ENCODE peak calls at places on chromosome 16, in ten cellular contexts. One of them, this sample, is unnamed.
A peak's percentile ranks its signal among the peaks of the same experiment; 100 is the strongest.

GRCh38 chr16:83727018-83727417 is 80.8 kb upstream of the HSBP1 start:
- DNase-seq in kidney: no peak
- DNase-seq in fibroblast of pulmonary artery: peak; percentile 45
- DNase-seq in anterior cingulate cortex: no peak
- DNase-seq in NCI-H1436: no peak
- DNase-seq in endothelial cell: no peak
- DNase-seq in NCI-H774: no peak
- DNase-seq in mesendoderm: no peak
- DNase-seq in mammary epithelial cell: no peak
- DNase-seq in posterior cingulate gyrus: no peak
- DNase-seq in this sample: no peak

GRCh38 chr16:56354746-56355145 is 70.6 kb downstream of the AMFR start:
- DNase-seq in kidney: peak; percentile 73
- DNase-seq in fibroblast of pulmonary artery: no peak
- DNase-seq in anterior cingulate cortex: no peak
- DNase-seq in NCI-H1436: no peak
- DNase-seq in endothelial cell: no peak
- DNase-seq in NCI-H774: no peak
- DNase-seq in mesendoderm: no peak
- DNase-seq in mammary epithelial cell: no peak
- DNase-seq in posterior cingulate gyrus: no peak
- DNase-seq in this sample: no peak

GRCh38 chr16:67767953-67768352 is 38.4 kb downstream of the RANBP10 start:
- DNase-seq in kidney: no peak
- DNase-seq in fibroblast of pulmonary artery: peak; percentile 66
- DNase-seq in anterior cingulate cortex: no peak
- DNase-seq in NCI-H1436: no peak
- DNase-seq in endothelial cell: no peak
- DNase-seq in NCI-H774: no peak
- DNase-seq in mesendoderm: no peak
- DNase-seq in mammary epithelial cell: peak; percentile 51
- DNase-seq in posterior cingulate gyrus: no peak
- DNase-seq in this sample: no peak

GRCh38 chr16:29804455-29805231 is 1.7 kb upstream of the MAZ start:
- DNase-seq in kidney: no peak
- DNase-seq in fibroblast of pulmonary artery: no peak
- DNase-seq in anterior cingulate cortex: no peak
- DNase-seq in NCI-H1436: no peak
- DNase-seq in endothelial cell: no peak
- DNase-seq in NCI-H774: no peak
- DNase-seq in mesendoderm: peak; percentile 40
- DNase-seq in mammary epithelial cell: no peak
- DNase-seq in posterior cingulate gyrus: no peak
- DNase-seq in this sample: no peak

GRCh38 chr16:11797957-11798299 is 870 bp upstream of the ZC3H7A start:
- DNase-seq in kidney: no peak
- DNase-seq in fibroblast of pulmonary artery: no peak
- DNase-seq in anterior cingulate cortex: no peak
- DNase-seq in NCI-H1436: no peak
- DNase-seq in endothelial cell: peak; percentile 27
- DNase-seq in NCI-H774: no peak
- DNase-seq in mesendoderm: no peak
- DNase-seq in mammary epithelial cell: no peak
- DNase-seq in posterior cingulate gyrus: no peak
- DNase-seq in this sample: no peak

GRCh38 chr16:12288537-12289174 is 312.1 kb downstream of the SNX29 start:
- DNase-seq in kidney: no peak
- DNase-seq in fibroblast of pulmonary artery: no peak
- DNase-seq in anterior cingulate cortex: no peak
- DNase-seq in NCI-H1436: no peak
- DNase-seq in endothelial cell: no peak
- DNase-seq in NCI-H774: no peak
- DNase-seq in mesendoderm: no peak
- DNase-seq in mammary epithelial cell: no peak
- DNase-seq in posterior cingulate gyrus: no peak
- DNase-seq in this sample: no peak

GRCh38 chr16:89667633-89668032 is 10.0 kb downstream of the SPATA33 start:
- DNase-seq in kidney: no peak
- DNase-seq in fibroblast of pulmonary artery: no peak
- DNase-seq in anterior cingulate cortex: no peak
- DNase-seq in NCI-H1436: no peak
- DNase-seq in endothelial cell: no peak
- DNase-seq in NCI-H774: no peak
- DNase-seq in mesendoderm: no peak
- DNase-seq in mammary epithelial cell: no peak
- DNase-seq in posterior cingulate gyrus: no peak
- DNase-seq in this sample: no peak

GRCh38 chr16:61128545-61129323 is 907.5 kb downstream of the CDH8 start:
- DNase-seq in kidney: peak; percentile 57
- DNase-seq in fibroblast of pulmonary artery: no peak
- DNase-seq in anterior cingulate cortex: no peak
- DNase-seq in NCI-H1436: no peak
- DNase-seq in endothelial cell: no peak
- DNase-seq in NCI-H774: no peak
- DNase-seq in mesendoderm: no peak
- DNase-seq in mammary epithelial cell: no peak
- DNase-seq in posterior cingulate gyrus: no peak
- DNase-seq in this sample: no peak

GRCh38 chr16:52825882-52826281 is 226.8 kb downstream of the CHD9NB start:
- DNase-seq in kidney: no peak
- DNase-seq in fibroblast of pulmonary artery: no peak
- DNase-seq in anterior cingulate cortex: no peak
- DNase-seq in NCI-H1436: peak; percentile 53
- DNase-seq in endothelial cell: no peak
- DNase-seq in NCI-H774: no peak
- DNase-seq in mesendoderm: no peak
- DNase-seq in mammary epithelial cell: peak; percentile 38
- DNase-seq in posterior cingulate gyrus: no peak
- DNase-seq in this sample: no peak

GRCh38 chr16:53945996-53946395 is 242.0 kb downstream of the FTO start:
- DNase-seq in kidney: no peak
- DNase-seq in fibroblast of pulmonary artery: peak; percentile 79
- DNase-seq in anterior cingulate cortex: no peak
- DNase-seq in NCI-H1436: peak; percentile 27
- DNase-seq in endothelial cell: peak; percentile 25
- DNase-seq in NCI-H774: no peak
- DNase-seq in mesendoderm: peak; percentile 63
- DNase-seq in mammary epithelial cell: peak; percentile 43
- DNase-seq in posterior cingulate gyrus: no peak
- DNase-seq in this sample: no peak

GRCh38 chr16:87690911-87691685 is 74.7 kb downstream of the KLHDC4 start:
- DNase-seq in kidney: no peak
- DNase-seq in fibroblast of pulmonary artery: no peak
- DNase-seq in anterior cingulate cortex: no peak
- DNase-seq in NCI-H1436: no peak
- DNase-seq in endothelial cell: no peak
- DNase-seq in NCI-H774: no peak
- DNase-seq in mesendoderm: no peak
- DNase-seq in mammary epithelial cell: no peak
- DNase-seq in posterior cingulate gyrus: no peak
- DNase-seq in this sample: no peak

GRCh38 chr16:29678691-29679267 is at the start of gene QPRT:
- DNase-seq in kidney: no peak
- DNase-seq in fibroblast of pulmonary artery: peak; percentile 57
- DNase-seq in anterior cingulate cortex: peak; percentile 24
- DNase-seq in NCI-H1436: no peak
- DNase-seq in endothelial cell: peak; percentile 35
- DNase-seq in NCI-H774: no peak
- DNase-seq in mesendoderm: peak; percentile 98
- DNase-seq in mammary epithelial cell: no peak
- DNase-seq in posterior cingulate gyrus: peak; percentile 34
- DNase-seq in this sample: peak; percentile 74

GRCh38 chr16:54277845-54278703 is 8.5 kb downstream of the IRX3 start:
- DNase-seq in kidney: no peak
- DNase-seq in fibroblast of pulmonary artery: no peak
- DNase-seq in anterior cingulate cortex: peak; percentile 35
- DNase-seq in NCI-H1436: peak; percentile 38
- DNase-seq in endothelial cell: peak; percentile 16
- DNase-seq in NCI-H774: peak; percentile 22
- DNase-seq in mesendoderm: no peak
- DNase-seq in mammary epithelial cell: no peak
- DNase-seq in posterior cingulate gyrus: no peak
- DNase-seq in this sample: no peak

GRCh38 chr16:77790964-77791363 is 2.6 kb downstream of the VAT1L start:
- DNase-seq in kidney: no peak
- DNase-seq in fibroblast of pulmonary artery: no peak
- DNase-seq in anterior cingulate cortex: no peak
- DNase-seq in NCI-H1436: no peak
- DNase-seq in endothelial cell: no peak
- DNase-seq in NCI-H774: no peak
- DNase-seq in mesendoderm: no peak
- DNase-seq in mammary epithelial cell: no peak
- DNase-seq in posterior cingulate gyrus: no peak
- DNase-seq in this sample: no peak

GRCh38 chr16:72480926-72481325 is 309.0 kb upstream of the PMFBP1 start:
- DNase-seq in kidney: no peak
- DNase-seq in fibroblast of pulmonary artery: peak; percentile 70
- DNase-seq in anterior cingulate cortex: no peak
- DNase-seq in NCI-H1436: no peak
- DNase-seq in endothelial cell: no peak
- DNase-seq in NCI-H774: no peak
- DNase-seq in mesendoderm: no peak
- DNase-seq in mammary epithelial cell: no peak
- DNase-seq in posterior cingulate gyrus: no peak
- DNase-seq in this sample: no peak

GRCh38 chr16:4944333-4945281 is 7.7 kb upstream of the PPL start:
- DNase-seq in kidney: peak; percentile 97
- DNase-seq in fibroblast of pulmonary artery: peak; percentile 98
- DNase-seq in anterior cingulate cortex: no peak
- DNase-seq in NCI-H1436: peak; percentile 66
- DNase-seq in endothelial cell: no peak
- DNase-seq in NCI-H774: peak; percentile 69
- DNase-seq in mesendoderm: peak; percentile 93
- DNase-seq in mammary epithelial cell: peak; percentile 95
- DNase-seq in posterior cingulate gyrus: peak; percentile 18
- DNase-seq in this sample: no peak

GRCh38 chr16:89815639-89816348 is 653 bp downstream of the FANCA start:
- DNase-seq in kidney: no peak
- DNase-seq in fibroblast of pulmonary artery: no peak
- DNase-seq in anterior cingulate cortex: no peak
- DNase-seq in NCI-H1436: no peak
- DNase-seq in endothelial cell: peak; percentile 28
- DNase-seq in NCI-H774: no peak
- DNase-seq in mesendoderm: peak; percentile 28
- DNase-seq in mammary epithelial cell: no peak
- DNase-seq in posterior cingulate gyrus: no peak
- DNase-seq in this sample: peak; percentile 60

GRCh38 chr16:2585651-2586081 is 47.8 kb downstream of the PDPK1 start:
- DNase-seq in kidney: no peak
- DNase-seq in fibroblast of pulmonary artery: no peak
- DNase-seq in anterior cingulate cortex: no peak
- DNase-seq in NCI-H1436: no peak
- DNase-seq in endothelial cell: no peak
- DNase-seq in NCI-H774: no peak
- DNase-seq in mesendoderm: no peak
- DNase-seq in mammary epithelial cell: no peak
- DNase-seq in posterior cingulate gyrus: no peak
- DNase-seq in this sample: no peak

GRCh38 chr16:23374721-23375120 is 72.6 kb downstream of the SCNN1B start:
- DNase-seq in kidney: no peak
- DNase-seq in fibroblast of pulmonary artery: no peak
- DNase-seq in anterior cingulate cortex: no peak
- DNase-seq in NCI-H1436: no peak
- DNase-seq in endothelial cell: no peak
- DNase-seq in NCI-H774: no peak
- DNase-seq in mesendoderm: no peak
- DNase-seq in mammary epithelial cell: peak; percentile 54
- DNase-seq in posterior cingulate gyrus: no peak
- DNase-seq in this sample: no peak

GRCh38 chr16:15636392-15636873 is 6.5 kb downstream of the MARF1 start:
- DNase-seq in kidney: no peak
- DNase-seq in fibroblast of pulmonary artery: no peak
- DNase-seq in anterior cingulate cortex: no peak
- DNase-seq in NCI-H1436: no peak
- DNase-seq in endothelial cell: no peak
- DNase-seq in NCI-H774: no peak
- DNase-seq in mesendoderm: no peak
- DNase-seq in mammary epithelial cell: no peak
- DNase-seq in posterior cingulate gyrus: no peak
- DNase-seq in this sample: peak; percentile 61

GRCh38 chr16:81997738-81998137 is 13.5 kb downstream of the SDR42E1 start:
- DNase-seq in kidney: no peak
- DNase-seq in fibroblast of pulmonary artery: peak; percentile 80
- DNase-seq in anterior cingulate cortex: no peak
- DNase-seq in NCI-H1436: no peak
- DNase-seq in endothelial cell: no peak
- DNase-seq in NCI-H774: no peak
- DNase-seq in mesendoderm: no peak
- DNase-seq in mammary epithelial cell: peak; percentile 69
- DNase-seq in posterior cingulate gyrus: no peak
- DNase-seq in this sample: no peak

GRCh38 chr16:85275533-85276249 is 163.4 kb upstream of the CIBAR2 start:
- DNase-seq in kidney: no peak
- DNase-seq in fibroblast of pulmonary artery: peak; percentile 58
- DNase-seq in anterior cingulate cortex: peak; percentile 38
- DNase-seq in NCI-H1436: peak; percentile 73
- DNase-seq in endothelial cell: peak; percentile 88
- DNase-seq in NCI-H774: no peak
- DNase-seq in mesendoderm: peak; percentile 70
- DNase-seq in mammary epithelial cell: peak; percentile 32
- DNase-seq in posterior cingulate gyrus: peak; percentile 81
- DNase-seq in this sample: peak; percentile 91

GRCh38 chr16:85371948-85372347 is 241.2 kb upstream of the GSE1 start:
- DNase-seq in kidney: peak; percentile 56
- DNase-seq in fibroblast of pulmonary artery: no peak
- DNase-seq in anterior cingulate cortex: no peak
- DNase-seq in NCI-H1436: no peak
- DNase-seq in endothelial cell: no peak
- DNase-seq in NCI-H774: no peak
- DNase-seq in mesendoderm: no peak
- DNase-seq in mammary epithelial cell: no peak
- DNase-seq in posterior cingulate gyrus: no peak
- DNase-seq in this sample: no peak

GRCh38 chr16:66853261-66854139 is 9.3 kb downstream of the CA7 start:
- DNase-seq in kidney: no peak
- DNase-seq in fibroblast of pulmonary artery: no peak
- DNase-seq in anterior cingulate cortex: no peak
- DNase-seq in NCI-H1436: no peak
- DNase-seq in endothelial cell: no peak
- DNase-seq in NCI-H774: no peak
- DNase-seq in mesendoderm: no peak
- DNase-seq in mammary epithelial cell: no peak
- DNase-seq in posterior cingulate gyrus: no peak
- DNase-seq in this sample: no peak

GRCh38 chr16:72875291-72876036 is 172.5 kb downstream of the ZFHX3 start:
- DNase-seq in kidney: no peak
- DNase-seq in fibroblast of pulmonary artery: no peak
- DNase-seq in anterior cingulate cortex: no peak
- DNase-seq in NCI-H1436: no peak
- DNase-seq in endothelial cell: no peak
- DNase-seq in NCI-H774: no peak
- DNase-seq in mesendoderm: peak; percentile 21
- DNase-seq in mammary epithelial cell: peak; percentile 24
- DNase-seq in posterior cingulate gyrus: no peak
- DNase-seq in this sample: no peak

GRCh38 chr16:24005577-24005976 is 169.8 kb downstream of the PRKCB start:
- DNase-seq in kidney: no peak
- DNase-seq in fibroblast of pulmonary artery: no peak
- DNase-seq in anterior cingulate cortex: no peak
- DNase-seq in NCI-H1436: no peak
- DNase-seq in endothelial cell: no peak
- DNase-seq in NCI-H774: no peak
- DNase-seq in mesendoderm: no peak
- DNase-seq in mammary epithelial cell: no peak
- DNase-seq in posterior cingulate gyrus: no peak
- DNase-seq in this sample: no peak

GRCh38 chr16:2845116-2845515 is 12.9 kb downstream of the PRSS22 start:
- DNase-seq in kidney: no peak
- DNase-seq in fibroblast of pulmonary artery: no peak
- DNase-seq in anterior cingulate cortex: no peak
- DNase-seq in NCI-H1436: no peak
- DNase-seq in endothelial cell: no peak
- DNase-seq in NCI-H774: no peak
- DNase-seq in mesendoderm: no peak
- DNase-seq in mammary epithelial cell: no peak
- DNase-seq in posterior cingulate gyrus: no peak
- DNase-seq in this sample: no peak

GRCh38 chr16:2147981-2148671 is at the start of gene RAB26:
- DNase-seq in kidney: peak; percentile 95
- DNase-seq in fibroblast of pulmonary artery: peak; percentile 48
- DNase-seq in anterior cingulate cortex: peak; percentile 66
- DNase-seq in NCI-H1436: peak; percentile 59
- DNase-seq in endothelial cell: no peak
- DNase-seq in NCI-H774: peak; percentile 73
- DNase-seq in mesendoderm: peak; percentile 86
- DNase-seq in mammary epithelial cell: peak; percentile 70
- DNase-seq in posterior cingulate gyrus: peak; percentile 74
- DNase-seq in this sample: peak; percentile 76